ENCODE peak calls at places on chromosomes 12 and 14, in four cellular contexts. One of them, this sample, is unnamed.

GRCh38 chr14:76067536-76067935 is 82.0 kb downstream of the IFT43 start:
- DNase-seq in SK-N-SH: no peak
- DNase-seq in H1: no peak
- DNase-seq in HepG2: no peak
- DNase-seq in this sample: no peak

GRCh38 chr12:81329088-81329487 is 251.2 kb downstream of the ACSS3 start:
- DNase-seq in SK-N-SH: no peak
- DNase-seq in HepG2: peak
- DNase-seq in H1: peak
- DNase-seq in this sample: no peak

GRCh38 chr14:99789581-99789980 is 3.6 kb upstream of the EML1 start:
- DNase-seq in SK-N-SH: no peak
- DNase-seq in HepG2: no peak
- DNase-seq in H1: no peak
- DNase-seq in this sample: no peak

GRCh38 chr12:3160081-3160480 is 82.9 kb downstream of the TSPAN9 start:
- DNase-seq in SK-N-SH: no peak
- DNase-seq in H1: no peak
- DNase-seq in HepG2: no peak
- DNase-seq in this sample: no peak

GRCh38 chr12:110501378-110501721 is 561 bp downstream of the VPS29 start:
- DNase-seq in H1: no peak
- DNase-seq in HepG2: peak
- DNase-seq in SK-N-SH: peak
- DNase-seq in this sample: no peak

GRCh38 chr12:45685680-45686079 is 43.8 kb upstream of the ARID2 start:
- DNase-seq in SK-N-SH: no peak
- DNase-seq in H1: no peak
- DNase-seq in HepG2: no peak
- DNase-seq in this sample: no peak

GRCh38 chr14:93115920-93116675 is at the start of gene ITPK1:
- DNase-seq in HepG2: peak
- DNase-seq in H1: peak
- DNase-seq in SK-N-SH: peak
- DNase-seq in this sample: no peak

GRCh38 chr12:102421801-102422583 is 58.4 kb downstream of the IGF1 start:
- DNase-seq in SK-N-SH: no peak
- DNase-seq in H1: no peak
- DNase-seq in HepG2: no peak
- DNase-seq in this sample: no peak

GRCh38 chr14:92529895-92530294 is 16.3 kb downstream of the RIN3 start:
- DNase-seq in SK-N-SH: no peak
- DNase-seq in H1: no peak
- DNase-seq in HepG2: no peak
- DNase-seq in this sample: no peak

GRCh38 chr12:81450920-81451739 is 308.0 kb downstream of the PPFIA2 start:
- DNase-seq in HepG2: peak
- DNase-seq in SK-N-SH: peak
- DNase-seq in H1: peak
- DNase-seq in this sample: no peak

GRCh38 chr12:58408516-58408915 is 467.1 kb downstream of the ATP23 start:
- DNase-seq in HepG2: no peak
- DNase-seq in SK-N-SH: no peak
- DNase-seq in H1: no peak
- DNase-seq in this sample: no peak

GRCh38 chr12:119692410-119692809 is 24.5 kb downstream of the PRKAB1 start:
- DNase-seq in H1: no peak
- DNase-seq in SK-N-SH: peak
- DNase-seq in HepG2: no peak
- DNase-seq in this sample: no peak

GRCh38 chr14:102931580-102932285 is 9.3 kb downstream of the AMN start:
- DNase-seq in SK-N-SH: no peak
- DNase-seq in HepG2: no peak
- DNase-seq in H1: no peak
- DNase-seq in this sample: no peak

GRCh38 chr12:67650528-67651379 is 2.2 kb downstream of the DYRK2 start:
- DNase-seq in HepG2: no peak
- DNase-seq in H1: no peak
- DNase-seq in SK-N-SH: no peak
- DNase-seq in this sample: no peak

GRCh38 chr12:62841841-62842240 is 93.1 kb downstream of the PPM1H start:
- DNase-seq in HepG2: no peak
- DNase-seq in H1: no peak
- DNase-seq in SK-N-SH: no peak
- DNase-seq in this sample: no peak

GRCh38 chr12:57157588-57158173 is 10.3 kb upstream of the LRP1-AS start:
- DNase-seq in HepG2: no peak
- DNase-seq in SK-N-SH: no peak
- DNase-seq in H1: no peak
- DNase-seq in this sample: no peak

GRCh38 chr12:53097207-53097563 is 282 bp upstream of the IGFBP6 start:
- DNase-seq in SK-N-SH: peak
- DNase-seq in H1: no peak
- DNase-seq in HepG2: no peak
- DNase-seq in this sample: no peak

GRCh38 chr12:45575823-45576448 is 153.6 kb upstream of the ARID2 start:
- DNase-seq in H1: no peak
- DNase-seq in HepG2: no peak
- DNase-seq in SK-N-SH: no peak
- DNase-seq in this sample: peak

GRCh38 chr14:72824051-72824450 is 69.8 kb downstream of the DPF3 start:
- DNase-seq in H1: no peak
- DNase-seq in HepG2: no peak
- DNase-seq in SK-N-SH: no peak
- DNase-seq in this sample: no peak

GRCh38 chr12:82857276-82857675 is 170.6 kb downstream of the TMTC2 start:
- DNase-seq in SK-N-SH: no peak
- DNase-seq in H1: no peak
- DNase-seq in HepG2: no peak
- DNase-seq in this sample: no peak

GRCh38 chr12:120100630-120101029 is 15.9 kb downstream of the RAB35 start:
- DNase-seq in H1: no peak
- DNase-seq in SK-N-SH: peak
- DNase-seq in HepG2: no peak
- DNase-seq in this sample: no peak

GRCh38 chr14:22465201-22465835 is 123.7 kb downstream of the DAD1 start:
- DNase-seq in HepG2: no peak
- DNase-seq in H1: no peak
- DNase-seq in SK-N-SH: no peak
- DNase-seq in this sample: no peak

GRCh38 chr12:53048033-53048779 is 1.7 kb upstream of the TNS2 start:
- DNase-seq in H1: no peak
- DNase-seq in HepG2: peak
- DNase-seq in SK-N-SH: peak
- DNase-seq in this sample: no peak

GRCh38 chr14:102498005-102498677 is 11.4 kb downstream of the ANKRD9 start:
- DNase-seq in SK-N-SH: peak
- DNase-seq in HepG2: no peak
- DNase-seq in H1: peak
- DNase-seq in this sample: no peak

GRCh38 chr14:32023540-32023939 is 53.6 kb upstream of the ARHGAP5 start:
- DNase-seq in HepG2: no peak
- DNase-seq in H1: no peak
- DNase-seq in SK-N-SH: no peak
- DNase-seq in this sample: no peak

GRCh38 chr12:481422-481821 is 21.7 kb downstream of the B4GALNT3 start:
- DNase-seq in SK-N-SH: no peak
- DNase-seq in H1: no peak
- DNase-seq in HepG2: peak
- DNase-seq in this sample: no peak
- TF ChIP-seq MAX in SK-N-SH: no peak
- TF ChIP-seq MAX in H1: no peak
- TF ChIP-seq MAX in HepG2: no peak
- TF ChIP-seq MAX in this sample: no peak

GRCh38 chr14:57182760-57183503 is 85.8 kb downstream of the EXOC5 start:
- DNase-seq in H1: no peak
- DNase-seq in HepG2: peak
- DNase-seq in SK-N-SH: peak
- DNase-seq in this sample: no peak
- TF ChIP-seq TCF12 in H1: no peak
- TF ChIP-seq TCF12 in HepG2: no peak
- TF ChIP-seq TCF12 in SK-N-SH: no peak
- TF ChIP-seq TCF12 in this sample: no peak

GRCh38 chr14:64137657-64138290 is 156.4 kb downstream of the ESR2 start:
- DNase-seq in SK-N-SH: no peak
- DNase-seq in HepG2: no peak
- DNase-seq in H1: no peak
- DNase-seq in this sample: no peak
- TF ChIP-seq MAX in SK-N-SH: no peak
- TF ChIP-seq MAX in HepG2: no peak
- TF ChIP-seq MAX in H1: no peak
- TF ChIP-seq MAX in this sample: no peak

DNA sequence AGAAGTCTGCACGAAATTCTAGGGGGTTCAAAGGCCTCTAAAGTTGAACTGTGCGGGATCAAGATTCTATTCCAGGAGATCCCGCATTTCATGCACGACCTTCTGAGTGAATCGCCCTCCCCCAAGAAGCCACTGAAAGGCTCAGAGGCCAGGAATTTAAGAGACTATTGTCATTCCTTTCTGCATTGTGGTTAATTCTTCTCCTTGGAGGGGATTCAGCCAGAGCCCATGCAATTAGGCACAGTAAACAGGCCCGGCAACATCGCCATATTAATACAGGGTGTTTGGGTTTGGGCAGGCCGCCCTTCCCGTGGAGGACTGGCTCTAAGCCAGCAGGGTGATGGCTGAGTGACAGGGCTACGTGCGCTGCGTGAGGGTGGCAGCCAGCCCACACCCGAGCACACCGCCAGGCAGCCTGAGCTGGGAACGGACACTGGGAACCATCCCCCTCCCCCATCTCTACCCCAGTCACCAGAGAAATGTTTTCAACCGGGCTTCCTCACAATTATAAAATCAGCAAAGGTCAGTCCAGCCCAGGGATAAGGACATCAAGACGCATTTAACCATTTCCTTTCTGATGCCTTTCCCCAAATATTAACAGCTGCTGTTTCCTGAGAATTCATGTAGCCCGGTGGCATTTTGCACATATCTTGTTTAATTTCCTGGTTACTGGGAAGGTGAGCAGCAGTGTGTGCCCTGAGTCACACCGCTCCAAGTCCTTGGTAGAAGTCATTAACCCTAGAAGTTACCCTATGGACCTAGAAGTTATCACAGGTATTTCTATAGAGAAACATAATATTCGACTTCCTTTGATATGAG is 12.5 kb downstream of the EGLN3 start:
- DNase-seq in SK-N-SH: peak
- DNase-seq in H1: peak
- DNase-seq in HepG2: peak
- DNase-seq in this sample: peak
- TF ChIP-seq TCF12 in SK-N-SH: no peak
- TF ChIP-seq TCF12 in H1: no peak
- TF ChIP-seq TCF12 in HepG2: peak
- TF ChIP-seq TCF12 in this sample: no peak